ENCODE peak calls at places on chromosome 4, in five cellular contexts. P is heart left ventricle, X is tibial nerve, I is heart right ventricle, F is IMR-90. J is an unnamed sample. For H3K4me1, the result is how much of the 10 kb centered on the place peaks cover.

GRCh38 chr4:32847466-32847865 is 2127.3 kb downstream of the PCDH7 start:
- DNase-seq in F (no peak), I (no peak), P (no peak), X (no peak), J (no peak)

GRCh38 chr4:92529510-92529909 is 225.7 kb downstream of the GRID2 start:
- DNase-seq in X (no peak), F (no peak), P (no peak), I (no peak), J (no peak)

GRCh38 chr4:16227462-16227868 is 1.2 kb upstream of the TAPT1 start:
- DNase-seq in I (peak), P (peak), X (no peak), F (peak), J (no peak)

GRCh38 chr4:1604181-1604705 is 79.9 kb downstream of the FAM53A start:
- DNase-seq in F (no peak), I (peak), P (peak), X (no peak), J (no peak)

GRCh38 chr4:42605264-42605663 is 51.6 kb downstream of the ATP8A1 start:
- DNase-seq in P (no peak), I (no peak), F (no peak), X (no peak), J (no peak)

GRCh38 chr4:5660185-5660584 is 48.2 kb downstream of the EVC2 start:
- DNase-seq in I (no peak), F (peak), P (no peak), X (no peak), J (no peak)

GRCh38 chr4:38090450-38091246 is 130.4 kb downstream of the PTTG2 start:
- DNase-seq in F (no peak), P (no peak), I (no peak), X (no peak), J (no peak)

GRCh38 chr4:121061215-121061614 is 11.1 kb downstream of the NDNF start:
- DNase-seq in X (no peak), I (no peak), F (no peak), P (no peak), J (no peak)

GRCh38 chr4:6916069-6916586 is 6.5 kb downstream of the TBC1D14 start:
- DNase-seq in I (no peak), X (no peak), P (no peak), F (no peak), J (no peak)

GRCh38 chr4:135718019-135718418 is 1516.4 kb upstream of the PABPC4L start:
- DNase-seq in P (no peak), X (no peak), F (peak), I (no peak), J (no peak)

GRCh38 chr4:57110635-57111546 is 706 bp upstream of the IGFBP7 start:
- DNase-seq in P (peak), F (peak), I (peak), X (peak), J (no peak)

GRCh38 chr4:105543881-105544280 is 8.5 kb upstream of the ARHGEF38 start:
- DNase-seq in X (no peak), F (no peak), P (no peak), I (no peak), J (no peak)

GRCh38 chr4:142036795-142037583 is 400.6 kb downstream of the IL15 start:
- DNase-seq in X (no peak), I (no peak), F (peak), P (no peak), J (no peak)

GRCh38 chr4:70992354-70992753 is 1.1 kb upstream of the DCK start:
- DNase-seq in I (no peak), X (no peak), P (no peak), F (no peak), J (no peak)

GRCh38 chr4:53459548-53459947 is 82.1 kb downstream of the FIP1L1 start:
- DNase-seq in X (no peak), P (no peak), I (no peak), F (peak), J (no peak)

GRCh38 chr4:60992037-60992436 is 208.1 kb upstream of the ADGRL3 start:
- DNase-seq in F (peak), P (no peak), X (no peak), I (no peak), J (no peak)

GRCh38 chr4:40731792-40732245 is 17.9 kb upstream of the NSUN7 start:
- DNase-seq in I (peak), X (no peak), P (peak), F (no peak), J (no peak)

GRCh38 chr4:158775091-158775651 is 6.3 kb downstream of the FNIP2 start:
- DNase-seq in I (no peak), F (peak), P (no peak), X (no peak), J (no peak)

GRCh38 chr4:167216783-167217182 is 17.5 kb downstream of the SPOCK3 start:
- DNase-seq in X (no peak), F (no peak), I (no peak), P (no peak), J (no peak)

GRCh38 chr4:38371391-38371851 is 292.6 kb upstream of the KLF3 start:
- DNase-seq in I (no peak), X (no peak), F (peak), P (no peak), J (no peak)

GRCh38 chr4:40264995-40265909 is 68.4 kb downstream of the RHOH start:
- DNase-seq in I (peak), X (no peak), F (no peak), P (no peak), J (no peak)

GRCh38 chr4:85854543-85854942 is 379.6 kb downstream of the ARHGAP24 start:
- DNase-seq in F (no peak), I (no peak), P (no peak), X (no peak), J (no peak)

GRCh38 chr4:78829296-78829695 is 53.1 kb downstream of the BMP2K start:
- DNase-seq in I (no peak), X (no peak), F (peak), P (no peak), J (no peak)

GRCh38 chr4:88630756-88631155 is 38.5 kb downstream of the HERC3 start:
- DNase-seq in X (no peak), P (no peak), I (no peak), F (peak), J (no peak)

GRCh38 chr4:148415500-148415899 is 26.7 kb downstream of the NR3C2 start:
- DNase-seq in I (no peak), P (no peak), X (no peak), F (peak), J (no peak)

GRCh38 chr4:39046243-39046642 is 14.0 kb upstream of the TMEM156 start:
- DNase-seq in X (no peak), I (no peak), P (no peak), F (peak), J (peak)

GRCh38 chr4:182805606-182806149 is 111.5 kb downstream of the DCTD start:
- DNase-seq in X (no peak), I (no peak), P (no peak), F (no peak), J (no peak)

GRCh38 chr4:128566688-128567087 is 242.8 kb upstream of the JADE1 start:
- DNase-seq in F (no peak), P (no peak), X (no peak), I (no peak), J (no peak)

GRCh38 chr4:2256781-2257191 is 5.1 kb downstream of the MXD4 start:
- DNase-seq in P (peak), X (peak), F (no peak), I (peak), J (no peak)

GRCh38 chr4:1797298-1797860 is 4.3 kb downstream of the FGFR3 start:
- DNase-seq in I (no peak), P (no peak), F (no peak), X (no peak), J (no peak)

GRCh38 chr4:76589872-76590846 is 155.1 kb downstream of the SHROOM3 start:
- DNase-seq in X (no peak), I (peak), P (peak), F (peak), J (no peak)

GRCh38 chr4:111618908-111619307 is 526.3 kb upstream of the FAM241A start:
- DNase-seq in P (no peak), I (no peak), F (peak), X (no peak), J (no peak)

GRCh38 chr4:14178421-14178820 is 550.9 kb upstream of the BOD1L1 start:
- DNase-seq in P (no peak), F (peak), X (no peak), I (no peak), J (no peak)

GRCh38 chr4:145345401-145345800 is 136.3 kb upstream of the SMAD1 start:
- DNase-seq in P (no peak), X (no peak), F (peak), I (no peak), J (no peak)

GRCh38 chr4:161121451-161121850 is 1042.3 kb downstream of the FSTL5 start:
- DNase-seq in P (no peak), X (no peak), I (no peak), F (no peak), J (no peak)

GRCh38 chr4:36757623-36758311 is 476.4 kb downstream of the DTHD1 start:
- DNase-seq in F (no peak), P (no peak), I (no peak), X (no peak), J (no peak)

GRCh38 chr4:90000995-90001394 is 106.3 kb downstream of the MMRN1 start:
- DNase-seq in X (no peak), F (no peak), P (no peak), I (no peak), J (no peak)

GRCh38 chr4:40978548-40978947 is 228.8 kb downstream of the NSUN7 start:
- DNase-seq in P (no peak), I (no peak), X (no peak), F (peak), J (no peak)

GRCh38 chr4:113758361-113758760 is 3.2 kb downstream of the CAMK2D start:
- DNase-seq in F (peak), I (no peak), P (no peak), X (no peak), J (no peak)
- H3K4me1 ChIP-seq in F (under half), I (under half), P (under half), X (under half), J (under half)

GRCh38 chr4:183875251-183875825 is 29.8 kb upstream of the STOX2 start:
- DNase-seq in P (no peak), F (no peak), I (no peak), X (no peak), J (no peak)

GRCh38 chr4:183876268-183876934 is 28.7 kb upstream of the STOX2 start:
- DNase-seq in F (peak), X (no peak), I (peak), P (peak), J (no peak)

GRCh38 chr4:183873389-183874185 is 31.5 kb upstream of the STOX2 start:
- DNase-seq in P (no peak), X (no peak), I (no peak), F (no peak), J (no peak)

GRCh38 chr4:183878571-183878970 is 26.5 kb upstream of the STOX2 start:
- DNase-seq in X (no peak), F (no peak), I (no peak), P (no peak), J (no peak)
- H3K4me1 ChIP-seq in X (under half), F (under half), I (under half), P (under half), J (under half)

DNA sequence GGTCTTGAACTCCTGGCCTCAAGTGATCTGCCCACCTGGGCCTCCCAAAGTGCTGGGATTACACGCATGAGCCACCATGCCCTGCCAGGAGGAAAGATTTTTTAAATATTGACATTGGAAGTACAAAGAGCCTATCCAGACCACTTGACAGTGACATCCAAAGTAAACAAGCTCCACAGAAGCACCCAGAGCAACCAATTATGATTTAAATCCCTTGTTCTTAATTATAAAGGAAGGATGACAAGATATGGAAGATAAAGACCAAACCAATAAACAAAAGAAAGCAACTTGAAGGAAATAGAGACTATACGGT is 27.7 kb upstream of the RPL34 start:
- DNase-seq in P (no peak), X (no peak), I (no peak), F (no peak), J (no peak)
- H3K4me1 ChIP-seq in P (under half), X (under half), I (under half), F (under half), J (under half)

DNA sequence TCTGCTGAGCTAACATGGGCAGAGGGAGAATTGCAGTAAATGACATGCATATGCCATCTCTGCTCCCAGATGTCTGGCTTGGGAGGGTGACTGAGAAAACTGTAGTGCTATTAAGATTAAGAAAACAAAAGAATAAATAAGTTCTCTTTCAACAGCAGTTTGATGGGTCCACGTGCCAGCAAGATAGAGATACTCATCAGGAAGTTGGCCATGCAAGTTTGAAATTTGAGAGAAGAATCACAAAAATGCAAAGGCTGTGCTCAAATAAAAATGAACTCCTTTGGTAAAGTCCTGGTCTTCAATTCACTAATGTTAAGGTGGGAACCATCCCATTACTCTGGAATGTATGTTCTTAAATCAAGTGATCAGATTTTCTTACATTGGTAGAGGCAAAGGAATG is 7.1 kb downstream of the NFXL1 start:
- DNase-seq in X (no peak), I (no peak), P (no peak), F (no peak), J (no peak)
- H3K4me1 ChIP-seq in X (under half), I (under half), P (under half), F (under half), J (under half)

J was measured in RWPE2.